ENCODE peak calls at places on chromosomes 4 and X, in six cellular contexts. Y, H, U, R, P and G are unnamed samples.

GRCh38 chr4:17385403-17385802 is 126.5 kb downstream of the QDPR start:
- DNase-seq in Y (no peak), H (peak), U (peak), R (peak), P (no peak), G (peak)

GRCh38 chrX:147550217-147550616 is 361.5 kb upstream of the FMR1 start:
- DNase-seq in Y (no peak), H (no peak), U (no peak), R (peak), P (peak), G (no peak)

GRCh38 chr4:5893013-5893580 is at the start of gene CRMP1:
- DNase-seq in Y (no peak), H (no peak), U (no peak), R (no peak), P (no peak), G (no peak)

GRCh38 chrX:48590203-48591103 is 6.8 kb upstream of the WDR13 start:
- DNase-seq in Y (no peak), H (no peak), U (peak), R (no peak), P (no peak), G (no peak)

GRCh38 chrX:72107320-72107719 is 24.4 kb downstream of the RTL5 start:
- DNase-seq in Y (no peak), H (no peak), U (no peak), R (no peak), P (peak), G (no peak)

GRCh38 chrX:43140546-43140945 is 362.6 kb upstream of the PPP1R2C start:
- DNase-seq in Y (no peak), H (no peak), U (no peak), R (no peak), P (peak), G (no peak)

GRCh38 chr4:1614502-1614853 is 69.6 kb downstream of the FAM53A start:
- DNase-seq in Y (no peak), H (no peak), U (no peak), R (no peak), P (no peak), G (no peak)

GRCh38 chrX:153610834-153611209 is 11.9 kb upstream of the CCNQ start:
- DNase-seq in Y (no peak), H (no peak), U (no peak), R (no peak), P (no peak), G (no peak)

GRCh38 chrX:22025751-22026150 is 6.4 kb upstream of the PHEX start:
- DNase-seq in Y (no peak), H (no peak), U (no peak), R (no peak), P (no peak), G (no peak)

GRCh38 chr4:77240469-77241066 is 83.6 kb downstream of the CCNG2 start:
- DNase-seq in Y (peak), H (peak), U (no peak), R (peak), P (peak), G (no peak)

GRCh38 chr4:85761803-85762202 is 286.9 kb downstream of the ARHGAP24 start:
- DNase-seq in Y (no peak), H (no peak), U (no peak), R (no peak), P (peak), G (no peak)

GRCh38 chrX:107571296-107571998 is 56.9 kb upstream of the PRPS1 start:
- DNase-seq in Y (no peak), H (no peak), U (no peak), R (peak), P (peak), G (no peak)

GRCh38 chrX:46383006-46383405 is 162.2 kb downstream of the ZNF674 start:
- DNase-seq in Y (no peak), H (no peak), U (no peak), R (no peak), P (no peak), G (no peak)

GRCh38 chrX:45843518-45843917 is 642.8 kb upstream of the DIPK2B start:
- DNase-seq in Y (no peak), H (no peak), U (no peak), R (peak), P (peak), G (no peak)

GRCh38 chr4:94976371-94977011 is 218.7 kb downstream of the BMPR1B start:
- DNase-seq in Y (no peak), H (no peak), U (no peak), R (no peak), P (peak), G (no peak)

GRCh38 chr4:107901213-107901934 is 30.0 kb upstream of the CYP2U1 start:
- DNase-seq in Y (no peak), H (no peak), U (no peak), R (no peak), P (no peak), G (no peak)

GRCh38 chrX:9182041-9182440 is 148.1 kb upstream of the FAM9B start:
- DNase-seq in Y (no peak), H (no peak), U (no peak), R (no peak), P (peak), G (no peak)

GRCh38 chrX:103376118-103376978 is at the start of gene BEX3:
- DNase-seq in Y (no peak), H (no peak), U (no peak), R (peak), P (peak), G (no peak)

GRCh38 chr4:97910005-97910404 is 233.3 kb downstream of the STPG2 start:
- DNase-seq in Y (no peak), H (no peak), U (no peak), R (no peak), P (peak), G (no peak)

GRCh38 chrX:53257670-53258423 is 23.5 kb downstream of the IQSEC2 start:
- DNase-seq in Y (no peak), H (no peak), U (no peak), R (no peak), P (no peak), G (no peak)

GRCh38 chr4:152886201-152886600 is 49.9 kb upstream of the FHDC1 start:
- DNase-seq in Y (no peak), H (no peak), U (no peak), R (no peak), P (no peak), G (no peak)

GRCh38 chr4:66430856-66431255 is 760.6 kb upstream of the EPHA5 start:
- DNase-seq in Y (no peak), H (no peak), U (peak), R (no peak), P (peak), G (no peak)

GRCh38 chrX:45508459-45508858 is 307.8 kb upstream of the DIPK2B start:
- DNase-seq in Y (no peak), H (no peak), U (no peak), R (no peak), P (peak), G (no peak)

GRCh38 chr4:168421671-168422070 is 58.6 kb downstream of the DDX60L start:
- DNase-seq in Y (no peak), H (no peak), U (peak), R (no peak), P (peak), G (no peak)

GRCh38 chrX:110568396-110568795 is 209.7 kb downstream of the RTL9 start:
- DNase-seq in Y (no peak), H (no peak), U (no peak), R (no peak), P (no peak), G (no peak)

GRCh38 chr4:10159671-10160070 is 43.1 kb upstream of the WDR1 start:
- DNase-seq in Y (no peak), H (no peak), U (no peak), R (no peak), P (no peak), G (no peak)

GRCh38 chrX:22126311-22126710 is 94.2 kb downstream of the PHEX start:
- DNase-seq in Y (no peak), H (no peak), U (no peak), R (no peak), P (peak), G (no peak)

GRCh38 chr4:41217373-41217772 is 3.0 kb upstream of the APBB2 start:
- DNase-seq in Y (no peak), H (no peak), U (no peak), R (no peak), P (no peak), G (no peak)

GRCh38 chr4:184889683-184890082 is 63.9 kb upstream of the ACSL1 start:
- DNase-seq in Y (no peak), H (no peak), U (no peak), R (no peak), P (no peak), G (no peak)

GRCh38 chrX:96102997-96103396 is 581.6 kb upstream of the DIAPH2 start:
- DNase-seq in Y (no peak), H (no peak), U (peak), R (no peak), P (no peak), G (no peak)

GRCh38 chrX:119622356-119623232 is 16.4 kb upstream of the NKRF start:
- DNase-seq in Y (no peak), H (no peak), U (no peak), R (no peak), P (no peak), G (peak)

GRCh38 chr4:8330821-8331566 is 61.4 kb downstream of the HTRA3 start:
- DNase-seq in Y (no peak), H (no peak), U (no peak), R (no peak), P (no peak), G (no peak)

GRCh38 chr4:113116414-113117345 is 67.2 kb downstream of the ANK2 start:
- DNase-seq in Y (no peak), H (no peak), U (no peak), R (peak), P (no peak), G (no peak)